ENCODE peak calls at places on chromosome 20, in eight cellular contexts. M is IMR-90, C is choroid plexus epithelial cell, I is dorsolateral prefrontal cortex, D is hepatocyte, T is psoas muscle, S is right atrium auricular region, H is OCI-LY7. W is an unnamed sample.

GRCh38 chr20:47202765-47203667 is 153.5 kb downstream of the ZMYND8 start:
- DNase-seq in H (no peak), S (no peak), C (no peak), M (no peak), D (no peak), I (no peak), T (no peak), W (no peak)

GRCh38 chr20:54950285-54950684 is 474.9 kb downstream of the DOK5 start:
- DNase-seq in C (no peak), H (no peak), I (no peak), T (no peak), S (no peak), M (no peak), D (no peak), W (no peak)

GRCh38 chr20:55605594-55605993 is 399.7 kb downstream of the CBLN4 start:
- DNase-seq in T (no peak), M (no peak), I (no peak), H (no peak), S (no peak), C (no peak), D (no peak), W (no peak)

GRCh38 chr20:8043687-8044278 is 24.2 kb upstream of the TMX4 start:
- DNase-seq in C (peak), M (peak), T (no peak), S (no peak), H (peak), I (no peak), D (peak), W (peak)

GRCh38 chr20:50163570-50164317 is 10.2 kb upstream of the PEDS1 start:
- DNase-seq in S (peak), H (no peak), T (peak), D (no peak), I (no peak), M (peak), C (peak), W (peak)

GRCh38 chr20:49795125-49795424 is 17.6 kb upstream of the SLC9A8 start:
- DNase-seq in C (no peak), H (no peak), S (no peak), I (no peak), M (no peak), D (no peak), T (no peak), W (no peak)

GRCh38 chr20:15475483-15475882 is 1097.8 kb downstream of the KIF16B start:
- DNase-seq in H (no peak), M (no peak), T (no peak), C (no peak), D (no peak), I (no peak), S (no peak), W (no peak)

GRCh38 chr20:33021879-33022732 is 9.3 kb upstream of the BPIFB6 start:
- DNase-seq in M (no peak), D (no peak), S (no peak), T (no peak), H (no peak), I (no peak), C (no peak), W (no peak)

GRCh38 chr20:37095108-37095608 is 639 bp downstream of the RBL1 start:
- DNase-seq in I (no peak), H (peak), T (no peak), M (no peak), D (peak), S (no peak), C (peak), W (peak)

GRCh38 chr20:46458891-46459750 is 52.7 kb upstream of the ELMO2 start:
- DNase-seq in T (peak), M (no peak), S (no peak), H (no peak), I (peak), D (peak), C (peak), W (no peak)

GRCh38 chr20:38430679-38431325 is 4.3 kb downstream of the SNHG17 start:
- DNase-seq in S (no peak), I (no peak), H (no peak), T (no peak), D (no peak), C (no peak), M (peak), W (peak)

GRCh38 chr20:49983123-49983847 is 505 bp downstream of the SNAI1 start:
- DNase-seq in T (no peak), M (no peak), I (no peak), D (no peak), H (no peak), C (no peak), S (no peak), W (no peak)

GRCh38 chr20:45589725-45590124 is 10.6 kb upstream of the WFDC8 start:
- DNase-seq in S (no peak), T (no peak), C (no peak), I (no peak), D (no peak), M (no peak), H (no peak), W (no peak)

GRCh38 chr20:43323592-43323991 is 133.9 kb upstream of the PTPRT start:
- DNase-seq in M (no peak), I (no peak), S (no peak), C (no peak), H (no peak), T (no peak), D (no peak), W (no peak)

GRCh38 chr20:33897313-33897912 is 86.3 kb downstream of the CHMP4B start:
- DNase-seq in S (no peak), I (no peak), D (no peak), C (no peak), H (no peak), T (no peak), M (no peak), W (no peak)

GRCh38 chr20:48684501-48685041 is 143.2 kb downstream of the PREX1 start:
- DNase-seq in C (no peak), I (no peak), H (no peak), T (no peak), D (no peak), S (no peak), M (no peak), W (no peak)

GRCh38 chr20:3716195-3716834 is 3.9 kb upstream of the SIGLEC1 start:
- DNase-seq in T (no peak), D (peak), C (peak), S (no peak), H (peak), I (no peak), M (peak), W (peak)

GRCh38 chr20:49112596-49113274 is 66.6 kb downstream of the CSE1L start:
- DNase-seq in C (peak), T (no peak), D (no peak), S (no peak), H (no peak), M (peak), I (no peak), W (peak)

GRCh38 chr20:32605167-32605656 is 20.1 kb upstream of the NOL4L start:
- DNase-seq in C (peak), H (no peak), D (peak), S (no peak), T (no peak), M (peak), I (no peak), W (peak)

GRCh38 chr20:11255455-11255854 is 581.7 kb upstream of the JAG1 start:
- DNase-seq in S (no peak), D (no peak), C (no peak), I (no peak), T (no peak), M (no peak), H (no peak), W (no peak)

GRCh38 chr20:53865905-53866786 is 204.2 kb downstream of the BCAS1 start:
- DNase-seq in S (no peak), M (peak), C (peak), I (no peak), H (peak), D (peak), T (no peak), W (peak)

GRCh38 chr20:45354423-45355208 is 6.4 kb upstream of the SDC4 start:
- DNase-seq in I (no peak), H (no peak), D (no peak), C (peak), T (no peak), S (no peak), M (peak), W (no peak)

GRCh38 chr20:35568645-35569044 is 26.8 kb downstream of the ERGIC3 start:
- DNase-seq in T (no peak), D (peak), I (no peak), S (no peak), C (no peak), M (no peak), H (peak), W (no peak)

GRCh38 chr20:9838378-9839295 is at the start of gene PAK5:
- DNase-seq in T (peak), D (peak), H (no peak), I (peak), C (peak), S (no peak), M (peak), W (peak)
- H3K4me3 ChIP-seq in T (no peak), D (peak), H (no peak), I (peak), C (peak), S (peak), M (peak), W (no peak)

GRCh38 chr20:13325033-13325432 is 104.0 kb downstream of the ISM1 start:
- DNase-seq in T (no peak), M (peak), H (no peak), S (no peak), C (peak), D (peak), I (no peak), W (peak)
- TF ChIP-seq CTCF in T (peak), M (peak), H (peak), S (peak), C (peak), D (peak), I (no peak), W (peak)

DNA sequence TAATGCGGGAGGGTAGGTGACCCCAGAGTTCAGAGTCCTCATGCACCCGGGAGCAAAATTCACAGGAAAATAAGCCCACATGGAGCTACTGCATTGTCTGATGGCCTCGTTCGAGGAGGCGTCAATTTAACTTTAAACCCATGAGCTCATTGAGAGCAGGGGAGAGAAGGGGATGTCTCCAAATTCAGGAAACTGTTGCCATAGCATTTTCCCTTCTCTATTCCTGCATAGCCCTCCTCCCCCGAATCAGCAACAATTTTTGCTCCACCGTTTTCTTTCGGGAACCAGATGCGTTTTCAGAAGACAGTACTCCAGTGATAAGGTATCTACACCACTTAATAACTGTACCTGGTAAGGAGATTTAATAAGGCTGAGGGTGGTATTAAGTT is 324 bp upstream of the LAMP5 start:
- DNase-seq in H (no peak), C (no peak), I (no peak), S (no peak), D (no peak), M (no peak), T (no peak), W (no peak)
- H3K4me3 ChIP-seq in H (no peak), C (no peak), I (peak), S (no peak), D (no peak), M (no peak), T (no peak), W (no peak)

GRCh38 chr20:22583773-22584629 is at the start of gene FOXA2:
- DNase-seq in S (no peak), M (no peak), D (peak), C (no peak), T (no peak), I (no peak), H (no peak), W (no peak)

GRCh38 chr20:22582960-22583772 is 1.2 kb downstream of the FOXA2 start:
- DNase-seq in C (no peak), I (no peak), M (no peak), S (no peak), H (no peak), T (no peak), D (peak), W (no peak)

GRCh38 chr20:22582386-22582959 is 1.9 kb downstream of the FOXA2 start:
- DNase-seq in S (no peak), M (no peak), T (no peak), C (no peak), D (no peak), I (no peak), H (no peak), W (no peak)

GRCh38 chr20:22579711-22580697 is 4.4 kb downstream of the FOXA2 start:
- DNase-seq in H (no peak), I (no peak), C (no peak), D (no peak), M (no peak), T (no peak), S (no peak), W (no peak)

GRCh38 chr20:22581437-22582385 is 2.7 kb downstream of the FOXA2 start:
- DNase-seq in C (no peak), D (no peak), T (no peak), I (no peak), M (no peak), S (no peak), H (no peak), W (no peak)
- TF ChIP-seq CTCF in C (no peak), D (no peak), T (no peak), I (no peak), M (no peak), S (no peak), H (no peak), W (no peak)

DNA sequence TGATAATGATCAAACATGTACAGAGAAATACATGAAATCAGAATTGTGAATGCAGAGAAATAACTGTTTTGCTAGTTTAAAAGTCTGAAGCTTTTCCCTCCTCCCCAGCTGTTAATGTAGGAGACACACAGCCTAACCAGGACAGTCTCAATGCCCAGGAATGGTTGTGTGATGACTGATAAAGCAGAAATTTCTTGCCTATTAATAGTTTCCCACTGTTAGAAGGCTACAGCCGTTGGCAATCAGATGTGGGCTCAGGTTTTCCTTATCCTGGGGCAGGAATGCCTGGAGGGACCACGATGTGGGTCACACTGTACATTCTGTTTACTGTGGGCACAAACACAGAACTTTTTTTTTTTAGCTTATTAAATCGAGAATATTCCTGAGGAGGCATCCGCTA is 1.9 kb downstream of the PPP1R3D start:
- DNase-seq in I (no peak), M (peak), D (no peak), T (no peak), S (no peak), H (no peak), C (peak), W (peak)
- H3K4me3 ChIP-seq in I (peak), M (no peak), D (no peak), T (peak), S (peak), H (peak), C (no peak), W (no peak)

GRCh38 chr20:51313275-51313898 is 229.1 kb downstream of the NFATC2 start:
- DNase-seq in H (no peak), D (no peak), I (no peak), C (peak), M (peak), T (no peak), S (no peak), W (peak)
- TF ChIP-seq CTCF in H (no peak), D (no peak), I (no peak), C (peak), M (no peak), T (no peak), S (no peak), W (no peak)

W was measured in fibroblast of mammary gland.